ENCODE peak calls at places on chromosomes 5 and 9, in five cellular contexts. D, O, I, R and P are unnamed samples.

GRCh38 chr5:107254214-107254901 is 416.4 kb downstream of the EFNA5 start:
- DNase-seq in O (no peak), R (no peak), D (no peak), I (no peak), P (no peak)

GRCh38 chr9:19440823-19441580 is 32.2 kb downstream of the ACER2 start:
- DNase-seq in O (no peak), I (peak), D (no peak), R (no peak), P (no peak)

GRCh38 chr9:127968717-127969383 is 11.9 kb downstream of the EEIG1 start:
- DNase-seq in D (no peak), O (no peak), R (no peak), I (peak), P (no peak)

GRCh38 chr5:169106906-169107305 is 194.0 kb downstream of the SLIT3 start:
- DNase-seq in D (no peak), R (no peak), O (no peak), I (no peak), P (no peak)

GRCh38 chr9:37311938-37312730 is 110.4 kb upstream of the GRHPR start:
- DNase-seq in D (no peak), O (no peak), R (no peak), I (no peak), P (no peak)

GRCh38 chr5:143585970-143586369 is 182.5 kb upstream of the NR3C1 start:
- DNase-seq in R (no peak), I (no peak), D (no peak), O (no peak), P (no peak)

GRCh38 chr9:121640076-121640475 is 11.4 kb upstream of the DAB2IP start:
- DNase-seq in O (peak), I (no peak), D (peak), R (no peak), P (no peak)

GRCh38 chr5:10441992-10442435 is 335 bp downstream of the ROPN1L start:
- DNase-seq in D (no peak), I (no peak), O (no peak), R (no peak), P (no peak)

GRCh38 chr5:139814704-139815280 is 19.2 kb downstream of the PSD2 start:
- DNase-seq in O (no peak), R (no peak), D (no peak), I (no peak), P (no peak)

GRCh38 chr9:135108801-135109500 is 21.5 kb downstream of the OLFM1 start:
- DNase-seq in O (no peak), I (no peak), R (no peak), D (no peak), P (no peak)